ENCODE peak calls at places on chromosomes 5 and 9, in five cellular contexts. E is H1, P is K562, J is HepG2, U is GM12878. R is an unnamed sample.

GRCh38 chr5:146426853-146427618 is 20.1 kb upstream of the TCERG1 start:
- DNase-seq in E (no peak), P (peak), J (peak), U (no peak), R (peak)

GRCh38 chr5:176653401-176653800 is 6.1 kb downstream of the TSPAN17 start:
- DNase-seq in E (no peak), P (no peak), J (no peak), U (peak), R (no peak)

GRCh38 chr9:106487256-106487655 is 375.7 kb upstream of the ZNF462 start:
- DNase-seq in E (no peak), P (no peak), J (no peak), U (no peak), R (no peak)

GRCh38 chr5:160161626-160162025 is 42.4 kb upstream of the PWWP2A start:
- DNase-seq in E (no peak), P (no peak), J (no peak), U (no peak), R (no peak)

GRCh38 chr5:174140452-174140851 is 94.9 kb downstream of the NSG2 start:
- DNase-seq in E (no peak), P (no peak), J (no peak), U (no peak), R (no peak)

GRCh38 chr9:113649054-113649453 is 185.5 kb downstream of the RGS3 start:
- DNase-seq in E (no peak), P (no peak), J (no peak), U (no peak), R (no peak)

GRCh38 chr5:115558388-115558956 is 13.9 kb upstream of the FEM1C start:
- DNase-seq in E (no peak), P (no peak), J (no peak), U (no peak), R (no peak)

GRCh38 chr5:126414874-126415502 is 8.2 kb upstream of the GRAMD2B start:
- DNase-seq in E (no peak), P (no peak), J (no peak), U (no peak), R (no peak)

GRCh38 chr5:27434335-27434734 is 395.9 kb upstream of the CDH9 start:
- DNase-seq in E (no peak), P (no peak), J (no peak), U (no peak), R (no peak)

GRCh38 chr5:144142030-144142825 is 28.2 kb downstream of the YIPF5 start:
- DNase-seq in E (no peak), P (peak), J (peak), U (peak), R (peak)

GRCh38 chr9:129697956-129698757 is 32.7 kb downstream of the PRRX2 start:
- DNase-seq in E (no peak), P (no peak), J (no peak), U (no peak), R (no peak)

GRCh38 chr9:94149696-94150095 is 65.4 kb downstream of the PTPDC1 start:
- DNase-seq in E (no peak), P (no peak), J (no peak), U (no peak), R (no peak)

GRCh38 chr5:180084638-180085561 is 13.3 kb upstream of the RNF130 start:
- DNase-seq in E (no peak), P (peak), J (peak), U (no peak), R (no peak)

GRCh38 chr5:72519191-72519590 is 12.0 kb upstream of the ZNF366 start:
- DNase-seq in E (no peak), P (no peak), J (no peak), U (no peak), R (no peak)

GRCh38 chr9:23621166-23621565 is 204.9 kb downstream of the ELAVL2 start:
- DNase-seq in E (no peak), P (no peak), J (no peak), U (no peak), R (no peak)

GRCh38 chr5:131570757-131571156 is 64.3 kb downstream of the RAPGEF6 start:
- DNase-seq in E (no peak), P (no peak), J (no peak), U (no peak), R (no peak)

GRCh38 chr9:6068983-6069382 is 53.6 kb upstream of the RANBP6 start:
- DNase-seq in E (no peak), P (no peak), J (no peak), U (peak), R (no peak)

GRCh38 chr5:1076406-1076805 is 35.5 kb downstream of the SLC12A7 start:
- DNase-seq in E (no peak), P (no peak), J (no peak), U (no peak), R (no peak)

GRCh38 chr5:24381861-24382460 is 262.8 kb downstream of the CDH10 start:
- DNase-seq in E (no peak), P (no peak), J (no peak), U (no peak), R (no peak)

GRCh38 chr5:172399336-172399735 is 55.0 kb downstream of the SH3PXD2B start:
- DNase-seq in E (no peak), P (no peak), J (no peak), U (no peak), R (no peak)

GRCh38 chr5:172399826-172400225 is 54.5 kb downstream of the SH3PXD2B start:
- DNase-seq in E (no peak), P (no peak), J (no peak), U (no peak), R (no peak)

GRCh38 chr5:172389578-172390112 is 64.7 kb downstream of the SH3PXD2B start:
- DNase-seq in E (no peak), P (no peak), J (no peak), U (no peak), R (no peak)

GRCh38 chr5:172395483-172395882 is 58.8 kb downstream of the SH3PXD2B start:
- DNase-seq in E (no peak), P (no peak), J (no peak), U (no peak), R (no peak)
- TF ChIP-seq POLR2A in E (no peak), P (no peak), J (no peak), U (no peak), R (no peak)

GRCh38 chr5:123748239-123748638 is 236.3 kb downstream of the CSNK1G3 start:
- DNase-seq in E (no peak), P (no peak), J (no peak), U (no peak), R (no peak)
- TF ChIP-seq ATF3 in E (no peak), P (no peak), J (no peak), U (no peak), R (no peak)

DNA sequence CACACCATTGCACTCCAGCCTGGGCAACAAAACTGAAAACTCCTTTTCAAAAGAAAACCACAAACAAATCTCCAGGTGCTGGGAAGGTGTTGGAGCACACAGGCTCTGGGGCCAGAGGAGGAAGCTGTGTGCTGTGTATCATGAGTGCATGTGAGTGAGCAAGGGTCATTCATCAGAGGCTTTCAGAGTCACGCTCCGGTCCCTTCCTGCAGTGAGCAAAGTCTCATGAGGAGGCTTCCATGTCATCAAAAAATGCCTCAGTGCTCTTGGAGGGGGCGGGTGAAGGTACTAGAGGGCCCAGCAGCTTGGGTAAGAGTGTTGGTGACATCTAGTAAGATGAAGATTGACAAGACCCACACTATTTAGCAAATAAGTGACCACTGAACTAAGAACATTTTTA is 48.3 kb upstream of the TESK1 start:
- DNase-seq in E (no peak), P (no peak), J (no peak), U (no peak), R (no peak)
- TF ChIP-seq SP1 in E (no peak), P (no peak), J (no peak), U (no peak), R (no peak)

GRCh38 chr5:142984525-142984924 is 214.3 kb downstream of the ARHGAP26 start:
- DNase-seq in E (no peak), P (no peak), J (no peak), U (no peak), R (no peak)

GRCh38 chr5:142984016-142984415 is 213.8 kb downstream of the ARHGAP26 start:
- DNase-seq in E (no peak), P (no peak), J (no peak), U (no peak), R (no peak)

GRCh38 chr5:142982821-142983200 is 212.6 kb downstream of the ARHGAP26 start:
- DNase-seq in E (no peak), P (peak), J (no peak), U (no peak), R (no peak)

GRCh38 chr5:142981475-142981874 is 211.3 kb downstream of the ARHGAP26 start:
- DNase-seq in E (no peak), P (no peak), J (no peak), U (no peak), R (no peak)

DNA sequence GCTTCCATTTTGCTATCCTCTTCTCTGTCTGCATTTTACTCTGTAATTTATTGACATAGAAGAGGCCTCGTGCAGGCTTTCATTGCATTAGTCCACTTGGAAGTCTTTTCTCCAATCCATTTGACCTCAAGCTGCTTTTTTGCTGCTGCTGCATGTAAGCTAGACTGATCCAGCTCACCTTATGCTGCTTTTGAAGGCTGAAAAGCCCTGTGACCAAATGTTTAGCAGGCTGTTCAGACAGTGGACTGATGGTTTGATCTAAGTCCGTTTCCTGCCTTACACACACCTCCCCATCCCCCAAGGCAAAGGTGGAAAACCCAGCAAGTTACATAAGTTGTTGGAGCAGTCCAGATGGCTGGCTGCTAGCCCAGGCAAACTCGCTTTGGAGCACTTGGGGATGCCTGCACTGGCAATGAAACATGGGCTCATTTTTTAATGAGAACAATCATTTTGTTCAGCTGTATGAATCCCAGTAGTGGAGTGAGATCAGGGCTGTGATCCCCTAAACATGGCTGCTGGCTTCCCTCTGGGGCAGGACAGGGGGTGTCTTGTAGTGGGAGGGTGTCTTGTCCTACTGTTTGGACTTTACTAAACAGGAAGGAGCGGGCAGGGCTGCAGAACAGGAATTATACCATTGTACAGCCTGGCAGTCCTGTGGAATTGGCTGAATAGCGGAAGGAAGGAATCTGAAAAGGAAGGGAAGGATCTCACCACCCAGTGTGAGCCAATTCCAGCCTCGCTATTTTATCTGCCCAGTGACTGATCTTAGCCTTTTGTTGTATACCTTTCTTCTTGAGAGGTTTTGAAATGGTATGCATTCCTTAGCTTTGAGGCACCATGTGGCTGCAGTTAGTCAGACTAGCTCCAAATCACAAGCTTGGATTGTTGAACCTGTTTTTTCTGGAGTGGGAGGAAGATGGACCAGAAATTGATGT is 212.0 kb downstream of the ARHGAP26 start:
- DNase-seq in E (no peak), P (no peak), J (peak), U (no peak), R (no peak)
- TF ChIP-seq POLR2A in E (no peak), P (no peak), J (peak), U (no peak), R (no peak)

GRCh38 chr5:124713595-124713994 is 32.8 kb downstream of the ZNF608 start:
- DNase-seq in E (no peak), P (no peak), J (no peak), U (no peak), R (no peak)

GRCh38 chr5:124714910-124715309 is 31.5 kb downstream of the ZNF608 start:
- DNase-seq in E (no peak), P (no peak), J (no peak), U (no peak), R (no peak)

GRCh38 chr5:124718376-124718775 is 28.1 kb downstream of the ZNF608 start:
- DNase-seq in E (no peak), P (no peak), J (no peak), U (no peak), R (no peak)

GRCh38 chr5:124719346-124719967 is 27.0 kb downstream of the ZNF608 start:
- DNase-seq in E (no peak), P (no peak), J (no peak), U (no peak), R (no peak)

GRCh38 chr5:124716169-124716568 is 30.3 kb downstream of the ZNF608 start:
- DNase-seq in E (no peak), P (no peak), J (no peak), U (no peak), R (no peak)
- TF ChIP-seq ATF3 in E (no peak), P (no peak), J (no peak), U (no peak), R (no peak)

GRCh38 chr5:138275895-138276294 is 1.5 kb upstream of the GFRA3 start:
- DNase-seq in E (no peak), P (no peak), J (no peak), U (no peak), R (no peak)
- TF ChIP-seq SP1 in E (no peak), P (no peak), J (no peak), U (no peak), R (no peak)

DNA sequence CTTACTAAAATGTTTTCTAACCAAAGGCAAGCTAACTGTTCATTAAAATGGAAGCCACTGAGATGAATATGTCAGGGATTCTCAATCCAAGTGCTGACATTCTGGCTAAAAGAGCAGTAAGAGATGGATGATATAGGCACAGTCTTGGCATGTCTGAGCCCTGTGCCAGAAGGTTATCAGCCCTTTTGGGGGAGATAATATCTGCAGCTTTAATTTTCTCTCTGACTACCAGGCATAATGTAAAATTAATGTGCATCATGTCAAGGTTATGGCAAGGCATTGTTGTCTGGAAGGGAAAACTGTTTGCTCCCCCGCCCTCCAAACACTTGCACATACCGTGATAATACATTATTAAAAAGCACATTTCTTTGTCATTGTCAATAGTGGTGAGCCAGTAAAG is 609.8 kb downstream of the ZNF608 start:
- DNase-seq in E (no peak), P (no peak), J (no peak), U (no peak), R (no peak)
- TF ChIP-seq POLR2A in E (no peak), P (no peak), J (no peak), U (no peak), R (no peak)

DNA sequence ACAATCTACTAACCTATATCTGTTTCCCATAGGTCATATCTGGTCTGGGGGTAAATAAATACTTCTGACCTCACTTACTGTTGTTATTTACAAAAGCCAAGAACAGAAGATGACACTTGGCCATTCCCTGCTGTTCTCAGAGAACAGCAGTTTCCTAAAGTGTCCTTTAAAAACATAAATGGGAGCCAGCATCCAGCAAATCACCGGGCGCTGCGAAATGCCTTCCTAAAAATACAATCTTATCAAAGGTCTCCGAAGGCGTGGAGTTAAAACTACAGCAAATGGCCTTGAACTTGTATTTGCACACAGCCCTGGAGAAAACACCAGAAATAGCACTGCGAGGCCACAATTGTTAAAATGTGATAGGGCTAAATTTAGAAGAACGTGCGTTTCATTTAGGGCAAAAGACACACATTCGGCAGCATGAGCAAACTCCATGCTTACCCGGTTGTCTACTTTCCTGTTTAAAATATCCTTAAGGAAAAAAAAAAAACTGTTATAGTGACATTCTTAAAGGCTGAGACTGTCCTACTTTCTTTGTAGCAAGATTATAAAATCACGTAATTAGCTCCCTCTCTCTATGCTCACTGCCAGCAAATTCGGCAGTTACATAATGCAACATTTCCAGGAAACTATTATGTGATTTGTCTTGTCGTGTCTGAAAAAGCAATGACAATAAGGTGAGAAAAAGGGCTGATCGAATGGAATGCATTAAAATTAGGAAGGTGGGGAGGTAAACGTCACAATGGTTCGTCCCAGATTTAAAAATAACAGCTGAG is 1.5 kb downstream of the NFIL3 start:
- DNase-seq in E (no peak), P (no peak), J (peak), U (no peak), R (no peak)
- TF ChIP-seq ATF3 in E (no peak), P (no peak), J (no peak), U (no peak), R (no peak)